ENCODE peak calls at places on chromosomes 3 and 15, in seven cellular contexts. One of them, this sample, is unnamed.

GRCh38 chr15:38012894-38013293 is 78.5 kb downstream of the TMCO5A start:
- DNase-seq in SK-N-SH: no peak
- DNase-seq in H1: no peak
- DNase-seq in GM12878: no peak
- DNase-seq in K562: no peak
- DNase-seq in GM12891: no peak
- DNase-seq in HepG2: no peak
- DNase-seq in this sample: no peak

GRCh38 chr15:95840004-95840403 is 490.5 kb upstream of the NR2F2 start:
- DNase-seq in GM12891: no peak
- DNase-seq in K562: no peak
- DNase-seq in GM12878: no peak
- DNase-seq in H1: no peak
- DNase-seq in HepG2: no peak
- DNase-seq in SK-N-SH: no peak
- DNase-seq in this sample: no peak

GRCh38 chr3:52791396-52791795 is 3.2 kb upstream of the ITIH3 start:
- DNase-seq in SK-N-SH: no peak
- DNase-seq in GM12878: no peak
- DNase-seq in H1: no peak
- DNase-seq in K562: no peak
- DNase-seq in HepG2: no peak
- DNase-seq in GM12891: no peak
- DNase-seq in this sample: no peak

GRCh38 chr3:123154346-123154985 is 47.3 kb upstream of the SEC22A start:
- DNase-seq in H1: peak; percentile 23
- DNase-seq in GM12891: no peak
- DNase-seq in HepG2: no peak
- DNase-seq in K562: no peak
- DNase-seq in GM12878: no peak
- DNase-seq in SK-N-SH: no peak
- DNase-seq in this sample: no peak

GRCh38 chr3:151219056-151219455 is 16.0 kb upstream of the GPR171 start:
- DNase-seq in SK-N-SH: no peak
- DNase-seq in GM12891: no peak
- DNase-seq in H1: no peak
- DNase-seq in K562: no peak
- DNase-seq in GM12878: no peak
- DNase-seq in HepG2: no peak
- DNase-seq in this sample: no peak

GRCh38 chr15:80480171-80480811 is 76.1 kb downstream of the ARNT2 start:
- DNase-seq in H1: no peak
- DNase-seq in SK-N-SH: no peak
- DNase-seq in K562: no peak
- DNase-seq in HepG2: peak; percentile 15
- DNase-seq in GM12878: no peak
- DNase-seq in GM12891: no peak
- DNase-seq in this sample: no peak

GRCh38 chr3:45567730-45568172 is 26.8 kb upstream of the LIMD1 start:
- DNase-seq in K562: no peak
- DNase-seq in HepG2: no peak
- DNase-seq in GM12878: peak; percentile 84
- DNase-seq in H1: no peak
- DNase-seq in SK-N-SH: peak; percentile 35
- DNase-seq in GM12891: peak; percentile 36
- DNase-seq in this sample: peak; percentile 48

GRCh38 chr3:129656659-129657247 is 50.3 kb upstream of the PLXND1 start:
- DNase-seq in HepG2: peak; percentile 91
- DNase-seq in GM12878: no peak
- DNase-seq in H1: no peak
- DNase-seq in K562: no peak
- DNase-seq in SK-N-SH: no peak
- DNase-seq in GM12891: no peak
- DNase-seq in this sample: no peak

GRCh38 chr15:46703352-46703861 is 1013.9 kb upstream of the SEMA6D start:
- DNase-seq in K562: no peak
- DNase-seq in HepG2: no peak
- DNase-seq in GM12891: no peak
- DNase-seq in GM12878: peak; percentile 15
- DNase-seq in SK-N-SH: no peak
- DNase-seq in H1: no peak
- DNase-seq in this sample: no peak

DNA sequence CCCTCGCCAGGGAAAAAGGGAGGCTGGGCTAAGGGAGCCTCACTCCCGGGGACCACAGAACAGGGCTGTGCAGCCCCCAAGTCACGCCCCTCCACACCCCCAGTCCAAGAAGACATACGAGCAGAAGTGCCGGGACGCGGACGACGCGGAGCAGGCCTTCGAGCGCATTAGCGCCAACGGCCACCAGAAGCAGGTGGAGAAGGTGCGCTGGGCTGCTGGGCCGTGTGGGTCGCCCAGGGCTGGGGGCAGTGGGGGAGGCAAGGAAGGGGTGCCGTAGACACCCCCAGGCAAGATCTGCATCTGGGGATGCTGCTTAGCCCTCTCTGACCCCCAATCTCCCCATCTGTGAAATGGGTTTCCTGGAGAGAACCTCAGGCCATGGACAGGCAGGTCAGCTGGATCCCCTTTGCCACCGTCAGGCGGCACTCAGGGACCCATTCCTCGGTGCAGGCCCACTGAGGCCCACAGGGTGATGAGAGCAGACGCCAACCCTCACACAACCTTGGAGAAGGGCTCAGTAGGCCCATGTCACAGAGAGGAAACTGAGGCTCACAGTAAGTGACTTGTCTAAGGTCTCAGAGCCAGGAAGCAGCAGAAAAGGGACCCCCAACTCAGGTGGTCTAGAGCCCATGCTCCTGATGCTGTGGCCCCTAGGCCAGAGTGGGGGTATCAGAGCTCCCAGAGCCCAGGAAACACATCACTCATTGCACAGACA is 33.7 kb downstream of the PSTPIP1 start:
- DNase-seq in HepG2: no peak
- DNase-seq in GM12891: no peak
- DNase-seq in K562: no peak
- DNase-seq in SK-N-SH: peak; percentile 20
- DNase-seq in H1: no peak
- DNase-seq in GM12878: no peak
- DNase-seq in this sample: peak; percentile 6
- TF ChIP-seq POLR2AphosphoS5 in HepG2: no peak
- TF ChIP-seq POLR2AphosphoS5 in GM12891: no peak
- TF ChIP-seq POLR2AphosphoS5 in K562: no peak
- TF ChIP-seq POLR2AphosphoS5 in SK-N-SH: no peak
- TF ChIP-seq POLR2AphosphoS5 in H1: no peak
- TF ChIP-seq POLR2AphosphoS5 in GM12878: no peak
- TF ChIP-seq POLR2AphosphoS5 in this sample: no peak

DNA sequence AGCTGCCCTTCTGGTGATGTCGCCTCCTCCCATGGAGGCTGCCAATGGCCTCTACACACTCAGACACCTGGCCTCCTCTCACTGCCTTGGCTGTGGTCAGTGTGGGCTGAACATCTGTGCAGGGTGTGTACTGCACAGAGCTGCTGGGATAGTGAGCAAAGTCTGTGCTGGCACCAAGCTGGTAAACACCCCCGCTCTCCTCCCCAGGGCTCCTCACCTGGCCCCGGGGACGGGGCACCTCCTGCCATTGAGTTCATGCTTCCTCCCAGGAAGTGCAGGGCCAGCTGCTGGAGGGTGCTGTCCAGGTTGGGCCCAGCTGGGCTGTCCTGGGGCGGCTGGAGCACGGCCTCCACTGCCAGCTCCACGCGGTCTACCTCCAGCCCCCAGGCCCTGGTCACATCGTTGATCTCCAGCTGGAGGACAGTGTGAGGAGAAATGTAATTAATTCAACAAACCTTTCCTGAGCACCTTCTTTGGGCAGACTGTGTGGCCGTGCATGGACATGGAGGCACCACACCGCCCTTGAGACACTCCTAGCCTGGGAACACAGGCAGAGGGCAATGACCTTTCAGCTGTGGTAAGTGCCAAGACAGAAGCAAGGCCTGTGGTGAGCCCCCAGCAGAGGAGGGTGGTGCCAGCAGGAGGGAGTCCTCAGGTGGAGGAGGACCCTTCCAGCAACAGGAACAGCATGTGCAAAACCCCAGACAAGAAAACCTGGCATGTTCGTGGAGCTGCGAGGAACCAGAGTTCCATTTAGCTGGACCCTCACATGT is 6.8 kb downstream of the STOML1 start:
- DNase-seq in H1: no peak
- DNase-seq in HepG2: no peak
- DNase-seq in K562: no peak
- DNase-seq in SK-N-SH: no peak
- DNase-seq in GM12878: no peak
- DNase-seq in GM12891: no peak
- DNase-seq in this sample: no peak
- TF ChIP-seq TAF1 in H1: no peak
- TF ChIP-seq TAF1 in HepG2: no peak
- TF ChIP-seq TAF1 in K562: no peak
- TF ChIP-seq TAF1 in SK-N-SH: no peak
- TF ChIP-seq TAF1 in GM12878: no peak
- TF ChIP-seq TAF1 in GM12891: no peak
- TF ChIP-seq TAF1 in this sample: no peak

GRCh38 chr15:100665570-100665969 is 63.2 kb downstream of the ASB7 start:
- DNase-seq in HepG2: no peak
- DNase-seq in GM12891: no peak
- DNase-seq in GM12878: no peak
- DNase-seq in K562: no peak
- DNase-seq in SK-N-SH: no peak
- DNase-seq in H1: no peak
- DNase-seq in this sample: no peak

GRCh38 chr15:100669260-100669659 is 66.9 kb downstream of the ASB7 start:
- DNase-seq in SK-N-SH: no peak
- DNase-seq in GM12878: no peak
- DNase-seq in HepG2: no peak
- DNase-seq in H1: no peak
- DNase-seq in GM12891: no peak
- DNase-seq in K562: no peak
- DNase-seq in this sample: no peak

GRCh38 chr15:100668321-100668690 is 65.9 kb downstream of the ASB7 start:
- DNase-seq in K562: no peak
- DNase-seq in HepG2: no peak
- DNase-seq in SK-N-SH: peak; percentile 34
- DNase-seq in H1: no peak
- DNase-seq in GM12891: no peak
- DNase-seq in GM12878: no peak
- DNase-seq in this sample: no peak

GRCh38 chr15:100670505-100671021 is 68.2 kb downstream of the ASB7 start:
- DNase-seq in SK-N-SH: no peak
- DNase-seq in K562: no peak
- DNase-seq in H1: peak; percentile 33
- DNase-seq in GM12891: no peak
- DNase-seq in HepG2: no peak
- DNase-seq in GM12878: no peak
- DNase-seq in this sample: no peak

GRCh38 chr15:100667405-100668320 is 65.3 kb downstream of the ASB7 start:
- DNase-seq in H1: no peak
- DNase-seq in HepG2: no peak
- DNase-seq in GM12878: no peak
- DNase-seq in SK-N-SH: peak; percentile 69
- DNase-seq in K562: no peak
- DNase-seq in GM12891: no peak
- DNase-seq in this sample: no peak
- TF ChIP-seq POLR2AphosphoS5 in H1: no peak
- TF ChIP-seq POLR2AphosphoS5 in HepG2: no peak
- TF ChIP-seq POLR2AphosphoS5 in GM12878: no peak
- TF ChIP-seq POLR2AphosphoS5 in SK-N-SH: no peak
- TF ChIP-seq POLR2AphosphoS5 in K562: no peak
- TF ChIP-seq POLR2AphosphoS5 in GM12891: no peak
- TF ChIP-seq POLR2AphosphoS5 in this sample: no peak

DNA sequence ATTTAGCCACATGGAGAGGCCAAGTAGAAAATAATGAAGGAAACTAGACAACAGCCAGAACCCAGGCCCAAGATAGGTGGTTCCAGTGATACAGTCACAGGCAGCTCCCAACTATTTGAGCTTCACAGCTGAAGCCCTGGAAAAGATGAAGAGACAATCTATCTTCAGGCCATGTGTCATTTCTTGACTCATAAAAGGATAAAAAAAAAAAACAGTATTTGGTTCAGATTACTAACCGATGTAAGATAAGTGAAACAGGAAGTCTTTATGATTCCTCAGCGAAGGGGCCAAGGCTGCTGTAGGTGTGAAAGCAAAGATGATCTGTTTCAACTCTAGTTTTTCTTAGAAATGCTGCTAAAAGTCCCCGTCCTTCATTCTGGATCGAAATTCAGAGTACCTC is 394.6 kb downstream of the ZNF385D start:
- DNase-seq in GM12891: no peak
- DNase-seq in H1: no peak
- DNase-seq in HepG2: no peak
- DNase-seq in K562: no peak
- DNase-seq in SK-N-SH: no peak
- DNase-seq in GM12878: no peak
- DNase-seq in this sample: no peak
- TF ChIP-seq TAF1 in GM12891: no peak
- TF ChIP-seq TAF1 in H1: no peak
- TF ChIP-seq TAF1 in HepG2: no peak
- TF ChIP-seq TAF1 in K562: no peak
- TF ChIP-seq TAF1 in SK-N-SH: no peak
- TF ChIP-seq TAF1 in GM12878: no peak
- TF ChIP-seq TAF1 in this sample: no peak

DNA sequence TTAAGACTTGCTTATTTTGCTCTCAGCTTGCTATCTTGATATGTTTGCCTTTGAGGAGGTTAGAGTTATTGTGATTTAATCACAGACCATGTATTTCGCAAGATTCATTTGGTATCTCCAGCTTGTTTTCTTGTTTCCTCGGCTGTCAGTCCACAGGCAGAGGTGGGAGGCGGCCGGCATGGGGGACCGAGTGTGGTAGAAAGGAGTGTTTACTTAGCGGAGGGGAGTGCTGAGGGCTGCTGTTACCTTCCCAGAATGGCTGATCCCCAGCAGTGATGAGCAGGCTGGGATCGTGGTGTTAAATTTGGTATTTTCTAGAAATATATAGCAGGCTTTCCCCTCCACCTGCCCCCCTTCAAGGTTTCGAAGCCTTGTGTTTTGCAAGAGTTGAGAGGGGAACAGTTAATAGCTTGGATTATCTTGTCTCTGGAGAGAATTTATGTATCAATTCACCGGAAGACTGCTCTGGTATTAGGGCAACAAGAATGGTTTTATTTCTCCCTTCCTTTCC is 151.2 kb downstream of the IGF1R start:
- DNase-seq in GM12878: no peak
- DNase-seq in HepG2: peak; percentile 52
- DNase-seq in SK-N-SH: no peak
- DNase-seq in H1: no peak
- DNase-seq in K562: no peak
- DNase-seq in GM12891: no peak
- DNase-seq in this sample: no peak
- TF ChIP-seq POLR2AphosphoS5 in GM12878: no peak
- TF ChIP-seq POLR2AphosphoS5 in HepG2: no peak
- TF ChIP-seq POLR2AphosphoS5 in SK-N-SH: no peak
- TF ChIP-seq POLR2AphosphoS5 in H1: no peak
- TF ChIP-seq POLR2AphosphoS5 in K562: no peak
- TF ChIP-seq POLR2AphosphoS5 in GM12891: no peak
- TF ChIP-seq POLR2AphosphoS5 in this sample: no peak